ENCODE peak calls at places on chromosomes 2 and 18, in four cellular contexts. W is fibroblast of lung, B is left cardiac atrium, O is brain microvascular endothelial cell. Z is an unnamed sample.
A peak's percentile ranks its signal among the peaks of the same experiment; 100 is the strongest.

GRCh38 chr18:43578636-43579203 is 301.4 kb upstream of the SYT4 start:
- DNase-seq in O (peak; percentile 34), B (no peak), W (peak; percentile 23), Z (no peak)

GRCh38 chr2:28367667-28368416 is 24.8 kb upstream of the FOSL2 start:
- DNase-seq in B (no peak), O (no peak), W (no peak), Z (no peak)

GRCh38 chr2:73983322-73984202 is 1.1 kb upstream of the TET3 start:
- DNase-seq in W (no peak), B (peak; percentile 45), O (no peak), Z (no peak)

GRCh38 chr2:186575302-186575701 is 14.6 kb upstream of the ITGAV start:
- DNase-seq in B (peak; percentile 53), O (peak; percentile 98), W (peak; percentile 99), Z (peak; percentile 84)

GRCh38 chr18:47826157-47827074 is 104.0 kb downstream of the SMAD2 start:
- DNase-seq in B (no peak), O (no peak), W (no peak), Z (no peak)

GRCh38 chr18:67400502-67401117 is 115.9 kb downstream of the DSEL start:
- DNase-seq in O (peak; percentile 75), B (no peak), W (peak; percentile 68), Z (no peak)

GRCh38 chr2:27863146-27863545 is 27.0 kb downstream of the RBKS start:
- DNase-seq in O (no peak), B (no peak), W (no peak), Z (no peak)

GRCh38 chr2:201358684-201359083 is 1.5 kb upstream of the FLACC1 start:
- DNase-seq in O (peak; percentile 83), W (peak; percentile 83), B (no peak), Z (peak; percentile 74)

GRCh38 chr2:105636109-105636740 is 108.5 kb upstream of the NCK2 start:
- DNase-seq in B (no peak), W (no peak), O (no peak), Z (no peak)

GRCh38 chr2:149799296-149799695 is 211.7 kb upstream of the MMADHC start:
- DNase-seq in B (no peak), O (no peak), W (peak; percentile 9), Z (no peak)

GRCh38 chr2:159083601-159084000 is 115.2 kb downstream of the TANC1 start:
- DNase-seq in O (no peak), B (no peak), W (peak; percentile 78), Z (peak; percentile 43)

GRCh38 chr2:219672406-219672805 is 45.0 kb downstream of the SLC4A3 start:
- DNase-seq in O (no peak), B (no peak), W (no peak), Z (no peak)

GRCh38 chr2:182280128-182280527 is 146.7 kb downstream of the PDE1A start:
- DNase-seq in B (no peak), O (peak; percentile 29), W (peak; percentile 83), Z (no peak)

GRCh38 chr18:80176334-80177080 is 67.4 kb downstream of the ADNP2 start:
- DNase-seq in O (no peak), B (no peak), W (no peak), Z (peak; percentile 67)

GRCh38 chr2:3472966-3473365 is 46.4 kb downstream of the ADI1 start:
- DNase-seq in B (peak; percentile 7), W (no peak), O (no peak), Z (no peak)

GRCh38 chr2:95018301-95018700 is 7.2 kb upstream of the MAL start:
- DNase-seq in W (no peak), B (no peak), O (no peak), Z (no peak)

GRCh38 chr2:178674122-178674521 is 133.1 kb downstream of the TTN start:
- DNase-seq in O (no peak), B (no peak), W (no peak), Z (no peak)

GRCh38 chr2:8633735-8634313 is 48.0 kb upstream of the ID2 start:
- DNase-seq in B (no peak), O (peak; percentile 85), W (peak; percentile 97), Z (peak; percentile 88)

GRCh38 chr2:161919873-161920272 is 154.1 kb downstream of the DPP4 start:
- DNase-seq in O (no peak), B (no peak), W (no peak), Z (no peak)

GRCh38 chr2:239171643-239172042 is 229.2 kb downstream of the HDAC4 start:
- DNase-seq in W (no peak), B (no peak), O (no peak), Z (no peak)

GRCh38 chr2:96869281-96869823 is 528 bp downstream of the SEMA4C start:
- DNase-seq in O (peak; percentile 64), B (peak; percentile 90), W (peak; percentile 84), Z (peak; percentile 89)

GRCh38 chr2:156935611-156936010 is 321.9 kb upstream of the GALNT5 start:
- DNase-seq in B (no peak), W (peak; percentile 71), O (no peak), Z (no peak)

GRCh38 chr2:232817756-232818155 is 41.4 kb upstream of the KCNJ13 start:
- DNase-seq in B (no peak), O (no peak), W (no peak), Z (no peak)

GRCh38 chr18:21912339-21913239 is 172.0 kb downstream of the MIB1 start:
- DNase-seq in B (no peak), O (no peak), W (no peak), Z (no peak)

GRCh38 chr2:187358531-187358930 is 89.5 kb downstream of the CALCRL start:
- DNase-seq in W (peak; percentile 72), O (no peak), B (no peak), Z (no peak)

GRCh38 chr2:60838481-60838880 is 42.9 kb upstream of the REL start:
- DNase-seq in W (no peak), O (no peak), B (no peak), Z (no peak)

GRCh38 chr2:25372405-25373268 is 30.9 kb upstream of the DNMT3A start:
- DNase-seq in W (no peak), O (no peak), B (no peak), Z (no peak)

Z was measured in AG08396.